ENCODE peak calls at places on chromosomes 7 and 10, in five cellular contexts. Z is stimulated activated CD4-positive, alpha-beta T cell treated with anti-CD3 and anti-CD28 coated beads, Interleukin-12 subunit alpha, Interleukin-12 subunit beta, amount 100 ng/mL, for 48 hours; U is activated CD4-positive, CD25-positive, alpha-beta regulatory T cell treated with anti-CD3 and anti-CD28 coated beads, Interleukin-2, amount 50 U/mL, for 72 hours; C is hippocampal formation; P is fibroblast of mammary gland. N is an unnamed sample.

GRCh38 chr7:141697211-141697871 is 4.6 kb downstream of the DENND11 start:
- DNase-seq in Z (no peak), U (no peak), C (peak; percentile 35), P (peak; percentile 63), N (no peak)

GRCh38 chr10:32877915-32878314 is 80.1 kb downstream of the ITGB1 start:
- DNase-seq in Z (no peak), U (no peak), C (no peak), P (no peak), N (no peak)

GRCh38 chr7:45242261-45242660 is 84.7 kb downstream of the RAMP3 start:
- DNase-seq in Z (no peak), U (no peak), C (no peak), P (no peak), N (no peak)

GRCh38 chr7:45145881-45146280 is 11.7 kb upstream of the RAMP3 start:
- DNase-seq in Z (no peak), U (peak; percentile 19), C (no peak), P (no peak), N (no peak)

GRCh38 chr7:99990417-99990816 is 14.6 kb upstream of the AZGP1 start:
- DNase-seq in Z (no peak), U (no peak), C (no peak), P (no peak), N (no peak)

GRCh38 chr7:121187222-121187621 is 141.6 kb upstream of the WNT16 start:
- DNase-seq in Z (no peak), U (no peak), C (no peak), P (no peak), N (no peak)

GRCh38 chr10:130234171-130234965 is 98.2 kb downstream of the GLRX3 start:
- DNase-seq in Z (no peak), U (no peak), C (no peak), P (no peak), N (no peak)

GRCh38 chr7:151550601-151551286 is 31.0 kb upstream of the RHEB start:
- DNase-seq in Z (no peak), U (no peak), C (no peak), P (peak; percentile 65), N (peak; percentile 13)

GRCh38 chr10:110498087-110498981 is 627 bp downstream of the DUSP5 start:
- DNase-seq in Z (peak; percentile 41), U (peak; percentile 68), C (no peak), P (peak; percentile 39), N (no peak)

GRCh38 chr10:92124020-92124419 is 166.9 kb downstream of the CPEB3 start:
- DNase-seq in Z (no peak), U (no peak), C (no peak), P (no peak), N (no peak)

GRCh38 chr7:131123991-131124629 is 203.6 kb upstream of the MKLN1 start:
- DNase-seq in Z (no peak), U (no peak), C (no peak), P (no peak), N (no peak)

GRCh38 chr7:473211-473734 is 46.4 kb downstream of the PDGFA start:
- DNase-seq in Z (no peak), U (peak; percentile 19), C (no peak), P (no peak), N (no peak)

GRCh38 chr7:151687523-151688235 is 168.0 kb upstream of the RHEB start:
- DNase-seq in Z (no peak), U (no peak), C (no peak), P (peak; percentile 93), N (peak; percentile 60)

GRCh38 chr7:16816820-16817219 is 12.0 kb upstream of the AGR2 start:
- DNase-seq in Z (no peak), U (no peak), C (peak; percentile 62), P (no peak), N (no peak)

GRCh38 chr7:122316467-122317394 is 12.2 kb upstream of the FEZF1 start:
- DNase-seq in Z (no peak), U (no peak), C (no peak), P (no peak), N (no peak)

GRCh38 chr10:77120012-77120411 is 517.6 kb downstream of the KCNMA1 start:
- DNase-seq in Z (no peak), U (no peak), C (no peak), P (no peak), N (no peak)

GRCh38 chr7:116150588-116150987 is 59.8 kb upstream of the TES start:
- DNase-seq in Z (no peak), U (no peak), C (no peak), P (peak; percentile 50), N (no peak)